ENCODE peak calls at places on chromosomes 3 and 15, in ten cellular contexts. L is right lobe of liver; F is spleen; P is HFFc6; U is fibroblast of pulmonary artery; N is progenitor cell of endocrine pancreas; Q is CD8-positive, alpha-beta T cell; K is GM13976; Z is bronchial epithelial cell; Y is astrocyte of the spinal cord. T is an unnamed sample.

GRCh38 chr15:26670116-26670515 is 102.8 kb downstream of the GABRB3 start:
- DNase-seq in L (no peak), F (no peak), P (no peak), U (no peak), N (no peak), Q (no peak), K (no peak), Z (no peak), Y (no peak), T (no peak)

GRCh38 chr15:70826634-70827033 is 27.3 kb downstream of the LARP6 start:
- DNase-seq in L (no peak), F (no peak), P (peak), U (peak), N (no peak), Q (no peak), K (no peak), Z (peak), Y (peak), T (no peak)

GRCh38 chr15:57432141-57432701 is 55.9 kb downstream of the CGNL1 start:
- DNase-seq in L (peak), F (no peak), P (no peak), U (peak), N (no peak), Q (no peak), K (no peak), Z (no peak), Y (no peak), T (peak)

GRCh38 chr3:12744326-12744725 is 14.7 kb downstream of the TMEM40 start:
- DNase-seq in L (no peak), F (no peak), P (no peak), U (no peak), N (no peak), Q (no peak), K (no peak), Z (no peak), Y (no peak), T (no peak)

GRCh38 chr3:105459566-105460290 is 93.0 kb downstream of the ALCAM start:
- DNase-seq in L (no peak), F (no peak), P (no peak), U (peak), N (no peak), Q (no peak), K (no peak), Z (peak), Y (no peak), T (no peak)

GRCh38 chr3:28726840-28727239 is 378.2 kb upstream of the AZI2 start:
- DNase-seq in L (peak), F (no peak), P (no peak), U (peak), N (peak), Q (no peak), K (peak), Z (peak), Y (peak), T (peak)

GRCh38 chr3:183291511-183292031 is 38.5 kb downstream of the B3GNT5 start:
- DNase-seq in L (no peak), F (no peak), P (no peak), U (peak), N (no peak), Q (no peak), K (no peak), Z (peak), Y (peak), T (no peak)

GRCh38 chr3:157238527-157238926 is 78.6 kb upstream of the CCNL1 start:
- DNase-seq in L (no peak), F (no peak), P (no peak), U (no peak), N (no peak), Q (no peak), K (no peak), Z (no peak), Y (no peak), T (no peak)

GRCh38 chr3:43996379-43997301 is 245.0 kb upstream of the TOPAZ1 start:
- DNase-seq in L (no peak), F (peak), P (peak), U (peak), N (no peak), Q (no peak), K (peak), Z (peak), Y (peak), T (no peak)

GRCh38 chr3:43997788-43998373 is 243.8 kb upstream of the TOPAZ1 start:
- DNase-seq in L (no peak), F (no peak), P (no peak), U (no peak), N (no peak), Q (no peak), K (peak), Z (peak), Y (peak), T (no peak)

GRCh38 chr3:43995929-43996378 is 245.7 kb upstream of the TOPAZ1 start:
- DNase-seq in L (no peak), F (no peak), P (no peak), U (no peak), N (no peak), Q (no peak), K (peak), Z (peak), Y (no peak), T (no peak)

GRCh38 chr3:43994594-43995077 is 247.1 kb upstream of the TOPAZ1 start:
- DNase-seq in L (no peak), F (no peak), P (no peak), U (no peak), N (no peak), Q (no peak), K (no peak), Z (no peak), Y (no peak), T (no peak)

GRCh38 chr3:43995078-43995928 is 246.4 kb upstream of the TOPAZ1 start:
- DNase-seq in L (no peak), F (peak), P (no peak), U (no peak), N (no peak), Q (no peak), K (peak), Z (peak), Y (peak), T (no peak)
- TF ChIP-seq CTCF in L (no peak), F (no peak), P (no peak), U (no peak), N (no peak), Q (no peak), K (no peak), Z (no peak), Y (peak), T (peak)

GRCh38 chr15:67839358-67839928 is 402 bp downstream of the RNU6-1 start:
- DNase-seq in L (no peak), F (peak), P (peak), U (peak), N (no peak), Q (peak), K (peak), Z (peak), Y (peak), T (no peak)

GRCh38 chr15:67838789-67839332 is 984 bp downstream of the RNU6-1 start:
- DNase-seq in L (peak), F (peak), P (no peak), U (peak), N (peak), Q (no peak), K (no peak), Z (peak), Y (peak), T (no peak)

GRCh38 chr15:67843092-67843501 is 3.3 kb upstream of the RNU6-1 start:
- DNase-seq in L (no peak), F (no peak), P (no peak), U (no peak), N (no peak), Q (no peak), K (no peak), Z (no peak), Y (no peak), T (no peak)

GRCh38 chr15:67839929-67840746 is at the start of gene RNU6-1:
- DNase-seq in L (peak), F (peak), P (peak), U (peak), N (peak), Q (peak), K (peak), Z (peak), Y (peak), T (peak)

GRCh38 chr15:67840747-67841634 is 1.1 kb upstream of the RNU6-1 start:
- DNase-seq in L (no peak), F (peak), P (peak), U (peak), N (no peak), Q (no peak), K (peak), Z (peak), Y (peak), T (no peak)
- TF ChIP-seq CTCF in L (no peak), F (no peak), P (no peak), U (peak), N (no peak), Q (no peak), K (no peak), Z (no peak), Y (no peak), T (no peak)

GRCh38 chr3:14837188-14837587 is 18.4 kb downstream of the FGD5 start:
- DNase-seq in L (no peak), F (no peak), P (no peak), U (no peak), N (no peak), Q (no peak), K (no peak), Z (no peak), Y (no peak), T (no peak)
- TF ChIP-seq CTCF in L (no peak), F (no peak), P (no peak), U (no peak), N (no peak), Q (no peak), K (no peak), Z (no peak), Y (no peak), T (no peak)

GRCh38 chr3:27484002-27484844 is at the start of gene SLC4A7:
- DNase-seq in L (peak), F (peak), P (peak), U (peak), N (peak), Q (peak), K (peak), Z (peak), Y (peak), T (peak)
- TF ChIP-seq CTCF in L (no peak), F (no peak), P (no peak), U (no peak), N (no peak), Q (no peak), K (no peak), Z (no peak), Y (no peak), T (no peak)

GRCh38 chr3:41684802-41685740 is 276.8 kb downstream of the ULK4 start:
- DNase-seq in L (no peak), F (no peak), P (peak), U (no peak), N (no peak), Q (no peak), K (no peak), Z (no peak), Y (peak), T (no peak)
- TF ChIP-seq CTCF in L (no peak), F (no peak), P (peak), U (no peak), N (no peak), Q (no peak), K (no peak), Z (no peak), Y (no peak), T (no peak)

DNA sequence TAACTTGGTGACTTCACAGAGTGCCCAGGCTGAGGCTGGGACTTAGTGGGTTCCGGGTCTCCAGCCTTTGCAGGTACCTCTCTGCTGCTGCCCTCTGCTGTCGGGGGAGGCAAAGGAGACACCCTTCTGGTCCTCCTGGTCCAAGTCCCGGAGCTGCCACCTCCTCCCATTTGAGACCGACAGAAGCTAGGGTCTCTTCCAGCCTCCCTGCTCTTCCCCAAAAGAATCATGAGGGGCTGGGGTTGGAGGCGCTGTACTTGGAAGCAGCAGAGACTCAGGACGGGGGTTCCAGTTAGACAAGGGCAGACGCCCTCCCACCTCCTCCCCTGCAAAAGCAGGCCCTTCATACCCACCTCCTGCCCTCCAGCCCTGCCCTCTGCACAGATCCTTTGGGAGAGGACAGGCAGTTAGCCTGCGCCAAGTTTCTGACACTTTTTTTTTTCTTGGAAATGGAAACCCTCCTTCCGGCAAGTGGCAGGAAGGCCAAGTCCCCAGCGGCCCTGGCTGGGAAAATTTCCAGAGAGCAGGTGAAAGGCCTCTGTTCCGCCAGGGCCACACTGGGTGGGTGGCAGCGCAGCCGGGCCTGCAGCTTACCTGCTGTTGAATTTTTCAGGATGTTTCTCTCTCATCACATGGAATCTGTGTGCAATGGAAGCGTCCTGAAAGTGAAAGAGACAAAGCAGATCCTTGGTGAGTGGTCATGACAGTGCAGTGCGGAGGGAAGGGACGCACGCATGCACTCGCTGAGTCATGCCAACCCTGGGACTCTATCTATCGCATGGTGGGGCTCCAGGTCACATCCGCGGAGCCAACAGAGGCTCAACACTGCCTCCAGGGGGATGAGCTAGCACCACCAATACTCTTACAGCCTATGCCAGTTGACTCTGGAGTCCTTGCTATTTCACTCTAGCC is 119.9 kb downstream of the DGKG start:
- DNase-seq in L (peak), F (peak), P (peak), U (peak), N (no peak), Q (peak), K (peak), Z (peak), Y (peak), T (no peak)
- TF ChIP-seq CTCF in L (peak), F (no peak), P (peak), U (peak), N (peak), Q (no peak), K (peak), Z (peak), Y (peak), T (peak)

GRCh38 chr3:165211749-165212148 is 15.6 kb upstream of the SLITRK3 start:
- DNase-seq in L (peak), F (no peak), P (no peak), U (no peak), N (no peak), Q (no peak), K (no peak), Z (no peak), Y (no peak), T (no peak)
- TF ChIP-seq CTCF in L (no peak), F (no peak), P (no peak), U (no peak), N (no peak), Q (no peak), K (no peak), Z (no peak), Y (no peak), T (no peak)

GRCh38 chr3:5800965-5801364 is 613.5 kb downstream of the EDEM1 start:
- DNase-seq in L (no peak), F (no peak), P (no peak), U (no peak), N (no peak), Q (no peak), K (no peak), Z (no peak), Y (no peak), T (no peak)

GRCh38 chr3:5811051-5811450 is 623.5 kb downstream of the EDEM1 start:
- DNase-seq in L (no peak), F (no peak), P (no peak), U (no peak), N (no peak), Q (no peak), K (no peak), Z (no peak), Y (no peak), T (no peak)

GRCh38 chr3:5809811-5810210 is 622.3 kb downstream of the EDEM1 start:
- DNase-seq in L (no peak), F (no peak), P (no peak), U (no peak), N (no peak), Q (no peak), K (no peak), Z (no peak), Y (no peak), T (no peak)

DNA sequence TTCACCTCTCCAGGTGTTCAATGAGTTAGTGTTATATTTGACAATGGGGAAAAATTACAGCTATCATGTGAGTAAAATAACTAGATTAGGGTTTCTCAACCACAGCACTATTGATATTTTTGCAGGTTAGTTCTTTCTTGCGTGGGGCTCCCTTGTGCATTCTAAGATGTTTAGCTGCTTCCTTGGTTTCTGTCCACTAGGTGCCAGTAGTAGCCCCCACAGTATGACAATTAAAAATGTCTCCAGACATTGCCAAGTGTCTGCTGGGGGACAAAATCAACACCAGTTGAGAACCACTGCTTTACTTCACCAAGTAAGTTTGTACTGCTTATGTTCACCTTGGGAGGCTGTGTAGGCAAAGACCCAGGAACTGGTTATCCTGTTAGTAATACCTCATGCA is 618.7 kb downstream of the EDEM1 start:
- DNase-seq in L (no peak), F (no peak), P (no peak), U (no peak), N (no peak), Q (no peak), K (no peak), Z (no peak), Y (peak), T (no peak)
- TF ChIP-seq CTCF in L (peak), F (no peak), P (no peak), U (no peak), N (peak), Q (no peak), K (no peak), Z (no peak), Y (peak), T (no peak)

DNA sequence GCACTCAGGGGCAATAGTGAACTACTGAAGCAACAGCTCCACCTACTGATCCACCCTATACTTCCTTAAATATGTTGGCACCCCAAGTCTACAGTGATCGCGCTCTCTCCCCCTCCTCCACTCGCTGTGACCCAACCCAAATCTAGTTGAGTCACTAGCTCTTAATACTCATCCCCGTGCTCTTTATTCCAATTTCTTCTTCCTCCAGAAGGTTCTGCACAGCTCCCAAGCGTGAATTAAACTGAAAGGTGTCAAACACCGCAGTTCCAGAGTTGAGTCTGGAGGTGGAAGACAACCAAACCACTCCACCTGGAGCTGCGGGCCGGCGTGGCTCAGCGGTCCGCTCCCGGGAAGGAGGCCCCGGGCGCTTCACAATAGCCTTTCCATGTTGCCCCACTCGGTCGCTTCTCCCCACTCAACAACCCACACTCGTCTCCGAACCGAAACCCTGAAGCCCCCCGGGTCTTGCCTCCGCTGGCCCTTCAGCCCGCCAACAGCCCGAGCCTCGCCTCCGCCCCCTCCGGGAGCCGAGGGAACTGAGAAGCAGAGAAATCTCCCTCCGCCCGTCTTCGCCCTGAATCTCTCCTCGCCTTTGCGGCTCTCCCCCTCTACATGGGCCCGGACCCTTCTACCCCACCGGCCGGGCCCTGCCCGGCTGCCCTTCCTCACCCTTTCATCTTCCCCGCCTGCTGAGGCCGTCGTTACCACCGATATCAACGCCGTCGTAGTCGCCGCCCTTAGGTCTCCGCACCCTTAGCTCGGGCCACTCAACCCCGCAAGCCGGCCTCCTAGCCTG is 578 bp downstream of the NAA50 start:
- DNase-seq in L (peak), F (peak), P (peak), U (peak), N (peak), Q (peak), K (peak), Z (peak), Y (peak), T (no peak)
- TF ChIP-seq CTCF in L (peak), F (peak), P (peak), U (peak), N (peak), Q (peak), K (peak), Z (peak), Y (peak), T (peak)

DNA sequence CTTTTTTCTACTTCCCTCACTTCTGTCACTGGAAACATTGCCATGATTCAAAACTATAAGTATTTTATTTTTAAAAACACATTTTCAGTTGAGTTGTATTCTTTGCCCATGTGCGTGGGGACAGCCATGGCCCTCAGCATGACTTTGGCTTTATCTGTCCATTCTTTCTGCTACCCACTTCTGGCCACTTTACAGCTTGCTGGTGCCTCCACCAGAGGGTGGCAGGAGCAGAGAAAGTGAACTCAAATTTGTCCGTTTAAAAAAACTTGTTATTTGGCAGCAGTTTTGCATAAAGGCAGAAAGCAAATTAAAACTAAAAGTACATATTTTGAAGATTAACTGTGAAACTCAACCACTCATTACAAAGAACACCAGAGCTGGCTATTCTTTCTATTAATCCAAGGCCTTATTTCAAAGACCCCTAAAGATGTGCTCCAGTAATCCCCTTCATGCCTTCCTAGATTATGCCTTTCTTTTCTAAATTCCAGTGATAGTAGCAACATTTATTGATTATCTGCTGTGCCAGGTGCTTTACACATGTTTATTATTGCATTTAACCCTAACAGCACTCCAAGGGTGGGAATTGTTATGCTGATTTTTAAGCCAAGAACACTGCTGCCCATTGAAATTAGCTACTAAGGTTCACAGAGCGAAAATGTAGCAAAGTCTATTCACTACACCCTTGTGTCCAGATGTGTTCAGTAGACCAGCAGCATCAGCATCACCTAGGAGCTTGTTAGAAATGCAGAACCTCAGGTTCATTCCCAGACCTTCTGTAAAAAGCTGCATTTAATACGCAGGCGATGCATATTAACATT is 134.8 kb downstream of the THRB start:
- DNase-seq in L (no peak), F (no peak), P (no peak), U (no peak), N (no peak), Q (no peak), K (no peak), Z (no peak), Y (no peak), T (no peak)
- TF ChIP-seq CTCF in L (peak), F (no peak), P (no peak), U (peak), N (peak), Q (no peak), K (no peak), Z (peak), Y (no peak), T (no peak)